ENCODE peak calls at places on chromosomes 13 and 19, in nine cellular contexts. Z is upper lobe of right lung, H is GM23248, S is Caco-2, I is tibial nerve, N is IMR-90, P is uterus, C is mucosa of descending colon, X is colonic mucosa. K is an unnamed sample. For H3K4me1, the result is how much of the 10 kb centered on the place peaks cover.

GRCh38 chr13:72648513-72649065 is 78.8 kb downstream of the MZT1 start:
- DNase-seq in C (no peak), N (no peak), Z (no peak), I (no peak), P (no peak), X (no peak), H (no peak), S (no peak), K (no peak)

GRCh38 chr13:69180025-69180424 is 927.6 kb upstream of the ATXN8OS start:
- DNase-seq in I (no peak), Z (no peak), X (no peak), P (no peak), C (no peak), N (no peak), H (no peak), S (no peak), K (no peak)

GRCh38 chr13:111283991-111284390 is 36.5 kb upstream of the TEX29 start:
- DNase-seq in S (no peak), N (no peak), I (no peak), X (no peak), Z (no peak), C (no peak), H (no peak), P (no peak), K (no peak)

GRCh38 chr19:10122066-10122465 is 2.4 kb upstream of the EIF3G start:
- DNase-seq in N (peak), H (peak), Z (no peak), S (no peak), I (no peak), P (no peak), C (no peak), X (no peak), K (no peak)

GRCh38 chr19:6802336-6803035 is 30.0 kb downstream of the VAV1 start:
- DNase-seq in S (no peak), I (no peak), P (peak), Z (peak), C (peak), X (peak), H (no peak), N (no peak), K (peak)

GRCh38 chr13:27076411-27076810 is 95.2 kb downstream of the USP12 start:
- DNase-seq in C (no peak), I (no peak), H (peak), N (peak), Z (no peak), X (no peak), S (no peak), P (no peak), K (no peak)

GRCh38 chr13:47933688-47934011 is 67.4 kb downstream of the SUCLA2 start:
- DNase-seq in H (no peak), I (no peak), X (no peak), S (no peak), P (no peak), C (no peak), N (peak), Z (no peak), K (no peak)

GRCh38 chr13:43981091-43981490 is 101.4 kb downstream of the LACC1 start:
- DNase-seq in H (no peak), Z (no peak), P (no peak), C (no peak), S (no peak), I (no peak), X (no peak), N (no peak), K (no peak)

GRCh38 chr13:42478531-42479156 is 95.3 kb upstream of the TNFSF11 start:
- DNase-seq in Z (no peak), H (peak), X (no peak), N (peak), I (no peak), C (no peak), P (no peak), S (no peak), K (no peak)

GRCh38 chr13:98171806-98172569 is 5.1 kb downstream of the RNF113B start:
- DNase-seq in X (no peak), C (no peak), P (no peak), S (no peak), N (peak), H (peak), Z (peak), I (peak), K (no peak)

GRCh38 chr13:51770160-51770559 is 33.8 kb downstream of the DHRS12 start:
- DNase-seq in N (no peak), Z (no peak), S (no peak), P (no peak), X (no peak), C (no peak), I (no peak), H (no peak), K (no peak)

GRCh38 chr19:14952767-14953166 is 11.5 kb downstream of the OR7C2 start:
- DNase-seq in Z (no peak), S (no peak), H (no peak), X (no peak), N (no peak), P (no peak), C (no peak), I (no peak), K (no peak)

GRCh38 chr19:7471696-7472620 is 16.9 kb downstream of the PEX11G start:
- DNase-seq in N (no peak), S (no peak), X (no peak), P (no peak), C (no peak), Z (no peak), H (no peak), I (no peak), K (no peak)

GRCh38 chr13:112445411-112446271 is 69.5 kb downstream of the SPACA7 start:
- DNase-seq in H (no peak), I (no peak), S (peak), X (peak), N (no peak), C (no peak), Z (peak), P (no peak), K (no peak)

GRCh38 chr13:112624602-112625430 is 36.9 kb upstream of the TUBGCP3 start:
- DNase-seq in S (no peak), P (no peak), C (no peak), I (no peak), H (no peak), N (no peak), X (no peak), Z (no peak), K (no peak)

GRCh38 chr13:63696055-63696454 is 2280.4 kb upstream of the PCDH20 start:
- DNase-seq in I (no peak), Z (no peak), C (no peak), N (peak), P (no peak), S (no peak), H (no peak), X (no peak), K (no peak)

GRCh38 chr13:111528513-111528912 is 208.1 kb downstream of the TEX29 start:
- DNase-seq in P (no peak), C (no peak), X (no peak), Z (no peak), I (no peak), H (no peak), S (no peak), N (no peak), K (no peak)

GRCh38 chr13:30134578-30134977 is 172.8 kb downstream of the KATNAL1 start:
- DNase-seq in P (no peak), Z (no peak), X (no peak), C (no peak), S (no peak), H (no peak), I (no peak), N (no peak), K (no peak)

GRCh38 chr13:112671359-112671758 is 18.5 kb upstream of the ATP11A start:
- DNase-seq in S (no peak), X (no peak), I (no peak), P (no peak), H (no peak), Z (peak), C (no peak), N (no peak), K (no peak)

GRCh38 chr19:55210120-55210493 is 806 bp upstream of the PTPRH start:
- DNase-seq in C (no peak), I (no peak), X (no peak), S (no peak), N (peak), H (peak), P (peak), Z (no peak), K (no peak)

GRCh38 chr19:37654525-37654832 is 786 bp downstream of the ZFP30 start:
- DNase-seq in N (peak), H (peak), I (no peak), P (no peak), C (no peak), X (no peak), Z (no peak), S (no peak), K (peak)

GRCh38 chr19:37654833-37655688 is at the start of gene ZFP30:
- DNase-seq in S (peak), X (peak), H (peak), I (peak), Z (peak), C (peak), P (peak), N (peak), K (peak)

GRCh38 chr19:37654118-37654517 is 1.1 kb downstream of the ZFP30 start:
- DNase-seq in H (no peak), S (no peak), Z (no peak), N (no peak), P (no peak), I (no peak), C (no peak), X (no peak), K (no peak)

GRCh38 chr19:37655689-37656491 is 625 bp upstream of the ZFP30 start:
- DNase-seq in Z (peak), I (peak), P (peak), H (peak), N (peak), C (peak), S (peak), X (peak), K (peak)
- H3K4me1 ChIP-seq in Z (under half), I (under half), P (under half), H (under half), N (under half), C (under half), S (under half), X (under half), K (under half)

DNA sequence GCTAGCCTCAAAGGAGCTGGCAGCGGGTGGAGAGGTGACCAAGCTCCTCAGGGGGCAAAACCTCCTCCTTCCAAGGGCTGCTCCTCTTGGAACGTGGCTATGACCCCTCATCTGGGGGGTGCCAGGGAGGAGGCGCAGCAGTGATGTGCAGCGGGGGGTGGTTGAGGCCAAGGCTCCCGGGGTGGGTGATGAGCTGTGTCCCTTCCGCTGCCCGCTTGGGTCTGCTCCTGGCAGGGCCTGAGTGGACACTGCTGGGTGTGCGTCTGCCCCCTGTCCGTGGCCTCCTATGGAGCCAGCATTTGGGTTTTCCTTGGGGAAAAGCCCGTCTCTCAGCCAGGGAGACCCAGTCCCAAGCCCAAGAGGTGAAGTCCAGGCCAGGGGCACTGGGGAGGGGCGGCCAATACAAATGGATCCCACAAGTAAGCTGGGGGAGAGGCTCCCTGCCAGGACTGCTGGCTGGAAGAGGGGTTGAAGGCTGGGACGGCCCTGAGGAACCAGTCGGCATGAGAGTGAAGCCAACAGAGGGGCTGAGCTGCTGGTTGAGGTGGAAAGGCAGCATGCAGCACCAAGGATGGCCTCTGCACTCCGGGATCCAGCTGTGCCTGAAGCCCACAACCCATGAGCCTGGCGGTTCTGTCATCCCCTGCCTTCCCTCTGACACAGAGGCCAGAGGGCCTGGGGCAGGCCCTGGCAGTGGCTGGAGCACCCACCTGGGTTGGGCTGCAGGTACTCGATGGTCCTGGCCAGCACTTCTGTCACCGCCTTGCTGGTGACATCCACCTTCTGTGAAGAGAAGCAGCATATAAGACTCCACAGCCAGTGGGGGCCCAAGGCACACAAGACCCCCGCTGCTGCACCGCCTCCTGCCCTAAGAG is 22.7 kb downstream of the MPND start:
- DNase-seq in P (no peak), Z (no peak), S (no peak), X (no peak), I (no peak), N (no peak), C (no peak), H (no peak), K (no peak)
- H3K4me1 ChIP-seq in P (under half), Z (under half), S (under half), X (under half), I (under half), N (under half), C (under half), H (under half), K (under half)

DNA sequence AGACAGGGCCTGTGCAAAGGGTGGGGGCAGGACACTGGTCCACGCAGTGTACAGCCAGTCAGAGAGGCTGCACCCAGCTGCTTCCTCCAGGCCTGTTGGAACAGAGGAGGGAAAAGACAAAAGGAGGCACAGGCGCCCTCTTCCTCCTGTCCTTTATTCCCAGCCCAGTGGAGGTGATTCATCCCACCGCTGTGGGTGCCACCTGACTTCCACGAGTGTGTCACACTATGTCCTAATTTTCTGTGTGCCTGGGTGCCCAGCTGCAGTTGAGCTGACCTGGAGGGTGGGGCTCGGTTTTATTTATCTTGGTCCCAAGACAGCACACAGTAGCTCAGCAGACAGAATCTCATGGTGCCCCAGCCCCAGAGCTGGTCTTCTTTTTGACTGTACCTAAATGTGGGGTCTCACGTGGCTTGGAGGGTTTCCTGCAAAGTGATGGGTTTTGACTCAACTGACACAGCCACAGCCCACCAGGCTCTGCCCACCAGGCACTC is 9.0 kb downstream of the EPS15L1 start:
- DNase-seq in N (peak), I (no peak), Z (no peak), X (no peak), H (peak), S (no peak), C (no peak), P (no peak), K (no peak)
- H3K4me1 ChIP-seq in N (under half), I (under half), Z (under half), X (under half), H (under half), S (under half), C (under half), P (under half), K (under half)

DNA sequence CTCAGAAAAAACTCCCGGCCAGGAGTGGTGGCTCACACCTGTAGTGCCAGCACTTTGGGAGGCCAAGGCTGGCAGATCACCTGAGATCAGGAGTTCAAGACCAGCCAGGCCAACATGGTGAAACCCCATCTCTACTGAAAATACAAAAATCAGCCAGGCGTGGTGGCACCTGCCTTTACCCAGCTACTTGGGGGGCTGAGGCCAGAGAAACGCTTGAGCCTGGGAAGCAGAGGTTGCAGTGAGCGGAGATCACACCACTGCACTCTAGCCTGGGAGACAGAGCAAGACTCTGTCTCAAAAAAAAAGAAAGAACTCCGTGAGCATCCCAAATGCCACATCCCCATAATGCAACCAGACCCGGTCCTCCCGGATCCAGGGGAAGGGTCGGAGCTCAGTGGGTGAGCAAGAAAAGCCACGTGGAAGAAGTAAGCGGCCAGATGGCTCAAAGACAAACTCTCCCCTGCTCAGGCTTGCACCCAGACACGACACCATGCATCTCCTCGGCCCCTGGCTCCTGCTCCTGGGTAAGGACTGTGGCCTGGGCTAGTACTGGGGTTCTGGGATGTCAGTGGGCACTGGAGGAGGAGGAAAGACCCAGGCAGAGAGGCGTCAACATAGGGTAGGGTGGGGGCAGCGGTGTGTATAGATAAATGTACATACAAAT is 2.7 kb downstream of the CD22 start:
- DNase-seq in H (no peak), P (no peak), X (no peak), I (no peak), N (no peak), S (no peak), Z (no peak), C (no peak), K (peak)
- H3K4me1 ChIP-seq in H (under half), P (under half), X (under half), I (under half), N (under half), S (under half), Z (under half), C (under half), K (under half)

DNA sequence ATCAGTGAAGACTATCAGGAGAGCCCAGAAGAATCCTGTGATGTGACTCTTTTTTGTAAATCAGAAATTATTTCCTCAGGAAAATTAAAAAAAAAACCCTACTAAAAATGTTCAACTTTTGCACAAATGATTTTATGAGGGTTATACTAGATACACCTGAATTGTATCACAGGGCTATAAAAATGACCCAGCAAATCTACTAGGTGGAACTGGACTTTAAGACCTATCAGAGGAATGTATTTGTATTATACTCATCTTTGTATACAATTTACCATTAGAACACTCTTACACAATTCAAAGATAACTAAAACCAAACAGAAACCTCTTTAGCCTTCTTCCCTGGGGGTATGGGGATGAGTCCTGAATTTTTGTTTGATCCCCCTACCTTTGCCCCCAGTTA is 7.2 kb downstream of the FBXL3 start:
- DNase-seq in P (no peak), X (no peak), S (no peak), I (no peak), Z (no peak), H (no peak), N (no peak), C (no peak), K (no peak)
- H3K4me1 ChIP-seq in P (under half), X (under half), S (under half), I (half or more), Z (half or more), H (half or more), N (under half), C (half or more), K (half or more)

K was measured in CD4-positive, alpha-beta memory T cell.